ENCODE peak calls at places on chromosomes 11 and 22, in seven cellular contexts. T is K562, H is SK-N-SH, R is GM12891, I is H1, P is GM12878, V is HepG2. J is an unnamed sample.

GRCh38 chr11:102320166-102320565 is 2.9 kb downstream of the BIRC3 start:
- DNase-seq in I (no peak), V (no peak), R (no peak), H (no peak), P (no peak), T (no peak), J (no peak)

GRCh38 chr22:27203276-27203660 is 545.9 kb downstream of the MIAT start:
- DNase-seq in P (no peak), R (no peak), H (no peak), I (no peak), T (no peak), V (no peak), J (no peak)

GRCh38 chr11:44780940-44781631 is 54.3 kb downstream of the TSPAN18 start:
- DNase-seq in P (no peak), R (no peak), H (no peak), T (peak; percentile 94), I (no peak), V (no peak), J (no peak)

GRCh38 chr22:22721681-22722309 is 77.4 kb downstream of the GGTLC2 start:
- DNase-seq in H (no peak), R (no peak), P (peak; percentile 55), V (no peak), T (peak; percentile 57), I (no peak), J (no peak)

GRCh38 chr11:77779935-77780334 is 40.6 kb downstream of the RSF1 start:
- DNase-seq in I (no peak), V (peak; percentile 29), H (no peak), T (no peak), P (no peak), R (no peak), J (no peak)

GRCh38 chr22:22061085-22062077 is 78.8 kb upstream of the TOP3B start:
- DNase-seq in I (no peak), V (peak; percentile 83), T (peak; percentile 72), R (no peak), P (no peak), H (no peak), J (no peak)

GRCh38 chr22:28795932-28796856 is 4.2 kb downstream of the XBP1 start:
- DNase-seq in R (no peak), P (no peak), H (no peak), T (no peak), V (no peak), I (no peak), J (no peak)

GRCh38 chr11:64023731-64024710 is 11.7 kb upstream of the FLRT1 start:
- DNase-seq in V (no peak), H (no peak), I (no peak), P (no peak), T (no peak), R (no peak), J (no peak)

GRCh38 chr11:6968816-6969215 is 42.6 kb downstream of the ZNF215 start:
- DNase-seq in T (no peak), H (no peak), P (no peak), V (no peak), I (no peak), R (no peak), J (no peak)

GRCh38 chr11:64801591-64802369 is 1.2 kb downstream of the MAP4K2 start:
- DNase-seq in V (no peak), I (no peak), R (no peak), P (no peak), T (no peak), H (peak; percentile 17), J (no peak)

GRCh38 chr22:45510376-45511232 is 7.9 kb downstream of the FBLN1 start:
- DNase-seq in P (no peak), T (no peak), R (no peak), V (no peak), H (no peak), I (no peak), J (no peak)

GRCh38 chr11:109247071-109247470 is 174.9 kb upstream of the C11orf87 start:
- DNase-seq in H (no peak), I (no peak), T (no peak), V (no peak), R (no peak), P (no peak), J (no peak)

GRCh38 chr11:5891216-5891800 is 1.7 kb upstream of the OR52E5 start:
- DNase-seq in H (peak; percentile 4), T (peak; percentile 11), I (no peak), V (no peak), P (peak; percentile 0), R (no peak), J (no peak)

GRCh38 chr11:66691311-66691980 is 13.8 kb upstream of the RBM4B start:
- DNase-seq in V (no peak), R (no peak), T (no peak), I (no peak), H (no peak), P (no peak), J (no peak)

GRCh38 chr11:72869845-72870244 is 55.6 kb downstream of the ATG16L2 start:
- DNase-seq in R (no peak), I (no peak), T (no peak), P (no peak), H (no peak), V (no peak), J (no peak)

GRCh38 chr11:111162306-111162705 is 83.2 kb upstream of the POU2AF2 start:
- DNase-seq in R (no peak), P (no peak), I (no peak), H (no peak), T (no peak), V (no peak), J (no peak)

GRCh38 chr11:46315783-46316563 is 31.3 kb upstream of the DGKZ start:
- DNase-seq in I (no peak), H (no peak), T (no peak), R (no peak), P (no peak), V (no peak), J (no peak)

GRCh38 chr11:77030834-77031414 is 3.3 kb upstream of the B3GNT6 start:
- DNase-seq in I (no peak), P (no peak), R (no peak), H (no peak), V (no peak), T (no peak), J (no peak)

GRCh38 chr11:33262016-33262638 is 4.9 kb downstream of the HIPK3 start:
- DNase-seq in T (no peak), I (no peak), H (no peak), V (no peak), P (no peak), R (no peak), J (no peak)

GRCh38 chr11:69636512-69636866 is 4.5 kb upstream of the CCND1 start:
- DNase-seq in V (no peak), T (no peak), I (peak; percentile 89), R (no peak), H (no peak), P (no peak), J (no peak)

GRCh38 chr11:124812876-124813275 is 12.7 kb upstream of the MSANTD2 start:
- DNase-seq in V (no peak), T (no peak), I (no peak), P (no peak), R (no peak), H (no peak), J (no peak)

GRCh38 chr22:49228431-49229037 is 599.1 kb downstream of the BRD1 start:
- DNase-seq in T (no peak), P (no peak), R (no peak), I (peak; percentile 28), V (no peak), H (no peak), J (no peak)

GRCh38 chr11:36622431-36623136 is 24.5 kb upstream of the RAG2 start:
- DNase-seq in P (no peak), I (no peak), V (peak; percentile 31), R (no peak), H (peak; percentile 32), T (peak; percentile 23), J (no peak)

GRCh38 chr11:64833198-64833502 is 11.3 kb downstream of the CDC42BPG start:
- DNase-seq in I (no peak), V (no peak), P (no peak), R (no peak), H (no peak), T (no peak), J (no peak)

GRCh38 chr11:1450344-1450875 is 36.2 kb downstream of the MOB2 start:
- DNase-seq in V (no peak), R (no peak), H (no peak), T (no peak), P (no peak), I (no peak), J (no peak)

GRCh38 chr11:71477637-71478011 is 24.6 kb downstream of the NADSYN1 start:
- DNase-seq in R (no peak), V (no peak), I (peak; percentile 51), H (no peak), T (no peak), P (no peak), J (no peak)

GRCh38 chr22:50447576-50448551 is 27.0 kb downstream of the SBF1 start:
- DNase-seq in R (no peak), I (no peak), H (no peak), P (no peak), T (no peak), V (no peak), J (no peak)
- TF ChIP-seq POLR2AphosphoS5 in R (no peak), I (no peak), H (no peak), P (no peak), T (no peak), V (no peak), J (no peak)

DNA sequence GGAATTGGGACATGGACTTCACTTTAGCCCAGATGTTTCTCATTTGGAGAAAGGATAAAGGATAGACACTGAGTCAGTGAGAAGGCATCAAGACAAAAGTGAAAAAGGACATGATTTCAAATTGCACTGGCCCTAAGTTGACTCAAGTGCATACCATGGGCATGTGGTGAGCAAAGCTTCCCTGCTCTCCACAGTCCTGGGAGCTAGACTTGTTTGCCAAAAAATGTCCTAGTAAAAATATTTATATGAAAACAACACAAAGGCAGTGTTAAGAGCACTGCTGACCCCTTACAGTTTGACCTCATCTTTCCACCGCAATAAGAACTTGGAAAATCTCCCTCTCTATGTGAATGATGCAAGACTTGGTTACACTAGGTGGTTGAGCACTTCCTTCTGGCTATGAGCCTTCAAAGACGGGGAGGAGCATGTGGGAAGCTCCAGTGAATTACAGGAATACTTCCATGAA is 46.5 kb upstream of the FIBIN start:
- DNase-seq in P (no peak), R (no peak), H (no peak), I (no peak), V (no peak), T (no peak), J (no peak)
- TF ChIP-seq TAF1 in P (no peak), R (no peak), H (no peak), I (no peak), V (no peak), T (no peak), J (no peak)

GRCh38 chr11:38254849-38255248 is 1656.8 kb upstream of the RAG2 start:
- DNase-seq in I (no peak), P (no peak), H (no peak), R (no peak), V (no peak), T (no peak), J (no peak)
- TF ChIP-seq POLR2AphosphoS5 in I (no peak), P (no peak), H (no peak), R (no peak), V (no peak), T (no peak), J (no peak)

DNA sequence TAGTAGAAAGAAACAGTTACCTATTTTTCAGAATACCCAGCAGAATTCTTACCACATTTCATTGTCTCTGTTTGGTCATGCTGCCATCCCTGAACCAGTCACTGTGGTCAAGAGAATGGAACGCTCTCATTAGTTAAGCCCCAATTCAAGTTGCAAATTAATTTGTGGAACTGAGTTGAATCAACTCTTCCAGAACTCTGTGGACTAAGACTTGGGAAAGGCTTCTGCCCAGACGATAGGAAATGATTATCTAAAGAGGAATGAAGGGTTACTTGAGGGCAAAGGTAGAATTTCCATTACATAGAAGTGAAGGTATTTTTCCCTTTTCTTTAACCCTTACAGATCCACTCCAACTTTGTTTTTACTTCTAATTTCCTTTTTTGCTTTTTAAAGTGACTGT is 286.4 kb downstream of the DYNC2H1 start:
- DNase-seq in I (no peak), V (peak; percentile 1), T (no peak), P (no peak), H (no peak), R (no peak), J (no peak)
- TF ChIP-seq TAF1 in I (no peak), V (no peak), T (no peak), P (no peak), H (no peak), R (no peak), J (no peak)